ENCODE peak calls at places on chromosomes 6 and 20, in five cellular contexts. Q is WTC11, X is BE2C, C is progenitor cell of endocrine pancreas, D is GM20000. P is an unnamed sample.

GRCh38 chr6:157380458-157380778 is 572 bp upstream of the ZDHHC14 start:
- DNase-seq in Q (peak), X (no peak), C (no peak), D (peak), P (no peak)

GRCh38 chr6:107634147-107635057 is 144.5 kb downstream of the SOBP start:
- DNase-seq in Q (peak), X (no peak), C (peak), D (peak), P (no peak)

GRCh38 chr20:63968928-63969760 is 586 bp downstream of the ZNF512B start:
- DNase-seq in Q (no peak), X (peak), C (peak), D (peak), P (no peak)

GRCh38 chr6:82917346-82918064 is 148.1 kb downstream of the UBE3D start:
- DNase-seq in Q (no peak), X (no peak), C (no peak), D (no peak), P (no peak)

GRCh38 chr20:37007898-37008649 is 56.6 kb upstream of the SAMHD1 start:
- DNase-seq in Q (no peak), X (no peak), C (no peak), D (peak), P (no peak)

GRCh38 chr20:17875106-17875980 is 93.3 kb downstream of the SNX5 start:
- DNase-seq in Q (no peak), X (peak), C (no peak), D (no peak), P (no peak)

GRCh38 chr6:144715344-144715743 is 430.2 kb downstream of the UTRN start:
- DNase-seq in Q (no peak), X (no peak), C (no peak), D (no peak), P (no peak)

GRCh38 chr6:36556281-36556680 is 9.0 kb upstream of the STK38 start:
- DNase-seq in Q (no peak), X (no peak), C (no peak), D (no peak), P (no peak)

GRCh38 chr6:167833396-167833763 is 6.7 kb downstream of the AFDN start:
- DNase-seq in Q (no peak), X (no peak), C (no peak), D (no peak), P (no peak)

GRCh38 chr20:60718743-60719142 is 533.3 kb upstream of the CDH4 start:
- DNase-seq in Q (peak), X (no peak), C (no peak), D (no peak), P (no peak)

GRCh38 chr6:154433477-154434241 is 76.8 kb downstream of the CNKSR3 start:
- DNase-seq in Q (no peak), X (no peak), C (no peak), D (no peak), P (no peak)

GRCh38 chr20:62734881-62735280 is 26.2 kb downstream of the NTSR1 start:
- DNase-seq in Q (no peak), X (no peak), C (no peak), D (no peak), P (no peak)

GRCh38 chr6:166957805-166958076 is 1.4 kb upstream of the RNASET2 start:
- DNase-seq in Q (no peak), X (no peak), C (no peak), D (no peak), P (no peak)

GRCh38 chr6:112282217-112282616 is 27.9 kb upstream of the LAMA4 start:
- DNase-seq in Q (peak), X (peak), C (no peak), D (no peak), P (peak)

DNA sequence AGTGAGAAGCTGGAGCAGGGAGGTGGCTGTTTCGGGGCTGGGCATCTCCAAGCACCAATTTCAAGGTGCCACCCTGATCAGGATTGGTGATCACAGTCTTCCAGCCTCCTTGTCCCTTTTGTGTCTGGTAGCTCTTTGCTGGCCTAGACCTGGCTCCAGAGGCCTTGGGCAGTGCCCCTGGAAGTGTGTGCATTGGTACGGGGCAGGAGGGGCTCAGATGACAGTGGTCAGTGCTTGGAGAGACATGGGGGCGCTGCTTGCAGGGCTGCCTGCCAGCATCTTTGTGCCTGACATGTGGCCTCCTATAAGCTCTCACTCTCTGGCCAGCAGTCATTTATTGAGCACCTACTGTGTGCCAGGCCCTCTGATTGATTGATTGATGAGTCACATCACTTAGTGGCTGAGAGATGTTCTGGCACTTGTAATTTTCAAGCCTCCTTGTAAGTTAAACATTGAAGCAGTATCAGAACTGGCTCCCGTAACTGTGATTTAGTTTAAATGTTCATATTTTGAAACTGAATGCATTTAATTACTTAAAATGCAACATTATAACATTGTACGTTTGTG is 61.7 kb downstream of the BCAS4 start:
- DNase-seq in Q (no peak), X (no peak), C (no peak), D (no peak), P (no peak)
- TF ChIP-seq CTCF in Q (no peak), X (no peak), C (no peak), D (no peak), P (no peak)

DNA sequence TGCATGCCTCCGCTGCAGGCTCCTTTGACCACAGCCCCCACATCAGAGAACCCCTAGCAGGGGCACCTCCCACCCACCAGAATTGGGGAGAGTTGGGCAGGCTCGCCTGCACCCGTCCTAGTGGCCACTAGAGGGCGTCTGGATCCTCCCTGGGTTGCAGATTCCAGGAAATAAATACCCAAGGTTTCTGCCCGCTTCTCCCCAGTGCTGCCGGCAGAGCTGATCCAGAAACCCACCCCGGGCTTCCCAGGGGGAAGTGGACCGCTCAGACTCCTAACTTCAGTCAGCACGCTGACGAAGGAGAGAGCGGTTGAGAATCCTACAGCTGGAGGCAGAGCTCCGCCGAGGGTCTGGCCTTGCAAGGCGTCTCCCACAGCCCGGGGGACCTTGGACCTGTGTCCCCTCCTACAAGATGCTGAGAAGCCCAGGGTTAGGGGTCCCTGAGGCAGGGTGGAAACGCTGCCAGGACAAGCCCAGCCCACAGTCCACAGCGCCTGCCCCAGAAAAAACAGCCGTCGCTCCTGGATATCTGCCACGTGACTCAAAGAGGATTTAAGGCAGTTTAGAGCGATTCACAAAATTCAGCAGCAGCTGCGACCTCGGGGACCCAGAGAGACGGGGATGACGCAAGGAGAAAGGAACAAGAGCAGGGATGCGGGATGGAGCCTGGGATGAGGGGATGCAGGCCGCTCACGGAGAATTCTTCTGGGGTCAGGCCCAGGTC is 32.6 kb upstream of the PHACTR3 start:
- DNase-seq in Q (peak), X (peak), C (peak), D (peak), P (no peak)
- TF ChIP-seq CTCF in Q (peak), X (peak), C (peak), D (peak), P (peak)

DNA sequence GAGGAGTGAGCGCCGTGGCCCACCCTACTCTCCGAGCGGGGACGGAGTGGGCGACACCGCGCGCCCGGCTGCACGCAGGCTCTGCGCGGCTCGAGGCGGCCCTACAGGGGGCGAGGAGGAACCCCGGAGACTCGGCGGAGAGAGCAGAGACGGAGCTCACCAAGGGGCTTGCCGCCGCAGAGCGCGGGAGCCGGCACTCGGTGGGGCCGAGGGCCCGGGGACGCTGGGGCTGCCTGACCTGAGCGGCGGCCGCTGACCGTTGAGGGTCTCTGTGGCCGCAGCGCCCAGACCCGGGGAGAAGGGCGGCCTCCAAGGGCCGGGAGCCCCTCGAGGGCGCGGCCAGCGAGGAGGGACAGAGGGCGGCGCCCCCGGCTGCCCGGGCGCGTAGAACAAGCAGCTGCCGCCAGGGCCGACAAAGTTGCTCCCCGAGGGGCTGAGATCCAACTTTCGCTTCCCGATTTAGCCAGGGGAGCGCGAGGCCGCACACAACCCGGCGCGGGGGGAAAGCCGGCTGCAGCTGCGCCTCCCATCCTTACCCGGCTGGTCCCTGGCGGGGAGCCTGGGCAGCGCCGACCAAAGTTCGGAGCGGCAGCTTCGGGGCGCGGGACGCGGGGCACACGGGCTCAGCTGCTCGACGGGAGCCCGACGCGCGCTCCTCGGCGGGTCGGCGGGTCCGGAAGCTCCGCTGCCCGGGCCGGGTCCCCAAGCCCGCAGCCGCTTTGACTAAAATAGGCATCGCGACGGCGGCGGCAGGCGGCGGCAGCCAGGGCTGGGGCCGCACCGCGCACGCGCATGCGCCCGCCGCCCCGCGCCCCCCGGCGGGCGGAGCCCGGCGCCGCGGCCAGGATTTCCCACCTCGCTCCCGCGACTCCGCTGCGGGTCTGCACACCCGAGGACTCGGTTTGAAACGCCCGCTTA is 43.1 kb downstream of the POPDC3 start:
- DNase-seq in Q (peak), X (peak), C (peak), D (peak), P (no peak)
- TF ChIP-seq CTCF in Q (no peak), X (peak), C (peak), D (no peak), P (peak)

GRCh38 chr20:53413188-53413631 is 180.4 kb downstream of the ZNF217 start:
- DNase-seq in Q (peak), X (no peak), C (peak), D (peak), P (no peak)
- TF ChIP-seq CTCF in Q (peak), X (no peak), C (peak), D (peak), P (no peak)

GRCh38 chr6:13191461-13191860 is 136.9 kb downstream of the TBC1D7 start:
- DNase-seq in Q (no peak), X (no peak), C (no peak), D (no peak), P (no peak)

GRCh38 chr6:13189710-13190109 is 138.6 kb downstream of the TBC1D7 start:
- DNase-seq in Q (no peak), X (no peak), C (no peak), D (no peak), P (no peak)

GRCh38 chr6:13190391-13190790 is 137.9 kb downstream of the TBC1D7 start:
- DNase-seq in Q (no peak), X (no peak), C (no peak), D (no peak), P (no peak)

GRCh38 chr6:13195826-13196225 is 132.5 kb downstream of the TBC1D7 start:
- DNase-seq in Q (no peak), X (no peak), C (no peak), D (no peak), P (no peak)

GRCh38 chr6:13194852-13195251 is 133.5 kb downstream of the TBC1D7 start:
- DNase-seq in Q (peak), X (peak), C (no peak), D (peak), P (no peak)
- TF ChIP-seq CTCF in Q (no peak), X (peak), C (peak), D (peak), P (peak)